ENCODE peak calls at places on chromosomes 7 and 10, in seven cellular contexts. R, F, S, V, N, W and T are unnamed samples.

GRCh38 chr10:132292287-132292971 is 15.3 kb downstream of the STK32C start:
- DNase-seq in N (no peak), V (no peak), W (no peak), F (no peak), S (no peak), R (peak), T (no peak)

GRCh38 chr10:101704306-101704705 is 9.3 kb upstream of the FBXW4 start:
- DNase-seq in W (no peak), V (no peak), F (no peak), R (no peak), S (no peak), N (no peak), T (no peak)

GRCh38 chr10:97596101-97597055 is 6.9 kb downstream of the C10orf62 start:
- DNase-seq in N (no peak), F (no peak), R (peak), V (no peak), W (no peak), S (no peak), T (peak)

GRCh38 chr10:111968624-111969023 is 214.9 kb downstream of the GPAM start:
- DNase-seq in F (no peak), V (no peak), N (no peak), R (no peak), W (no peak), S (no peak), T (no peak)

GRCh38 chr7:27158436-27159277 is 2.2 kb upstream of the HOXA7 start:
- DNase-seq in N (no peak), F (no peak), V (no peak), R (peak), S (no peak), W (no peak), T (no peak)

GRCh38 chr10:64344211-64344610 is 823.0 kb downstream of the REEP3 start:
- DNase-seq in S (no peak), R (no peak), F (no peak), V (no peak), W (no peak), N (no peak), T (no peak)

GRCh38 chr7:20647908-20648776 is 32.7 kb downstream of the ABCB5 start:
- DNase-seq in W (peak), V (peak), N (no peak), F (no peak), S (peak), R (no peak), T (no peak)

GRCh38 chr10:24374134-24374915 is 165.4 kb downstream of the KIAA1217 start:
- DNase-seq in W (no peak), F (no peak), S (no peak), V (no peak), N (no peak), R (no peak), T (no peak)

GRCh38 chr7:434891-435486 is 84.7 kb downstream of the PDGFA start:
- DNase-seq in R (no peak), V (no peak), N (no peak), F (no peak), S (no peak), W (peak), T (no peak)

GRCh38 chr10:95445837-95446347 is 115.3 kb downstream of the SORBS1 start:
- DNase-seq in W (peak), S (peak), R (no peak), V (peak), F (peak), N (peak), T (peak)

GRCh38 chr10:3154661-3155060 is 17.9 kb downstream of the PITRM1 start:
- DNase-seq in V (no peak), F (no peak), R (no peak), W (no peak), N (no peak), S (no peak), T (no peak)

GRCh38 chr10:126581648-126582046 is 88.8 kb downstream of the C10orf90 start:
- DNase-seq in V (no peak), F (no peak), W (no peak), N (no peak), S (no peak), R (no peak), T (no peak)

GRCh38 chr10:121994429-121994881 is 5.5 kb downstream of the TACC2 start:
- DNase-seq in S (no peak), F (no peak), V (no peak), N (no peak), W (peak), R (peak), T (peak)

GRCh38 chr7:65216469-65216868 is 157.2 kb upstream of the ZNF92 start:
- DNase-seq in S (peak), F (peak), R (no peak), N (no peak), W (peak), V (peak), T (no peak)

GRCh38 chr7:76189276-76189675 is 12.4 kb upstream of the SRRM3 start:
- DNase-seq in W (no peak), V (no peak), S (no peak), R (no peak), F (no peak), N (no peak), T (no peak)

GRCh38 chr10:106652279-106652678 is 512.2 kb downstream of the SORCS1 start:
- DNase-seq in F (no peak), R (no peak), N (no peak), W (no peak), V (no peak), S (no peak), T (no peak)

GRCh38 chr10:3889961-3890522 is 105.0 kb upstream of the KLF6 start:
- DNase-seq in N (no peak), V (no peak), R (no peak), S (no peak), W (peak), F (no peak), T (no peak)

GRCh38 chr10:121741246-121741645 is 143.0 kb upstream of the FGFR2 start:
- DNase-seq in S (no peak), R (no peak), W (no peak), F (no peak), V (no peak), N (no peak), T (no peak)

GRCh38 chr10:52668024-52668423 is 104.6 kb downstream of the MBL2 start:
- DNase-seq in W (no peak), N (no peak), S (no peak), F (no peak), R (no peak), V (no peak), T (no peak)